ENCODE peak calls at places on chromosomes 16 and 17, in nine cellular contexts. I is NCI-H1436, Q is naive B cell, Y is SHP77, T is NCI-H1048, W is T-cell, G is non-pigmented ciliary epithelial cell, H is H1, E is HAP-1. Z is an unnamed sample.
A peak's percentile ranks its signal among the peaks of the same experiment; 100 is the strongest.

GRCh38 chr17:40936437-40936971 is 942 bp downstream of the KRT23 start:
- DNase-seq in H (no peak), Q (no peak), I (no peak), T (no peak), G (no peak), Y (no peak), E (no peak), W (no peak), Z (no peak)

GRCh38 chr16:54928421-54929089 is 2.1 kb upstream of the IRX5 start:
- DNase-seq in Q (no peak), H (no peak), E (peak; percentile 71), I (peak; percentile 76), W (peak; percentile 33), G (no peak), T (no peak), Y (peak; percentile 31), Z (peak; percentile 30)

GRCh38 chr16:7113949-7114348 is 218.7 kb upstream of the RBFOX1 start:
- DNase-seq in E (no peak), Y (no peak), W (no peak), I (no peak), T (no peak), Q (no peak), G (no peak), H (no peak), Z (no peak)

GRCh38 chr17:40025991-40026815 is 11.0 kb downstream of the CSF3 start:
- DNase-seq in W (peak; percentile 38), G (no peak), Q (no peak), E (no peak), I (no peak), T (no peak), Y (peak; percentile 78), H (no peak), Z (no peak)

GRCh38 chr16:28192811-28193529 is 18.8 kb downstream of the XPO6 start:
- DNase-seq in G (no peak), E (no peak), Q (peak; percentile 85), I (no peak), T (no peak), Y (no peak), H (no peak), W (peak; percentile 80), Z (no peak)

GRCh38 chr17:19719365-19720209 is 3.2 kb upstream of the SLC47A2 start:
- DNase-seq in I (no peak), Q (no peak), E (no peak), G (no peak), W (no peak), H (no peak), Y (no peak), T (no peak), Z (no peak)

GRCh38 chr17:5587431-5588032 is 3.2 kb upstream of the NLRP1 start:
- DNase-seq in T (peak; percentile 54), Y (peak; percentile 76), I (peak; percentile 52), E (peak; percentile 54), W (peak; percentile 65), H (no peak), Q (peak; percentile 71), G (no peak), Z (peak; percentile 83)

GRCh38 chr16:51666821-51667220 is 515.8 kb upstream of the SALL1 start:
- DNase-seq in T (no peak), W (no peak), E (no peak), Q (no peak), H (no peak), Y (no peak), I (no peak), G (no peak), Z (no peak)

GRCh38 chr17:83109793-83110645 is 30.6 kb downstream of the METRNL start:
- DNase-seq in E (peak; percentile 30), Y (no peak), G (peak; percentile 67), H (no peak), W (no peak), Q (no peak), I (no peak), T (no peak), Z (no peak)

GRCh38 chr16:84768798-84769177 is 51.0 kb upstream of the CRISPLD2 start:
- DNase-seq in E (no peak), Y (no peak), G (no peak), I (no peak), T (no peak), Q (no peak), H (no peak), W (no peak), Z (no peak)